ENCODE peak calls at places on chromosomes 3 and 15, in six cellular contexts. Z is BE2C, Y is heart left ventricle, J is OCI-LY7, K is MM.1S, Q is stomach. P is an unnamed sample.

GRCh38 chr3:164351126-164351525 is 727.2 kb downstream of the SI start:
- DNase-seq in J (no peak), Q (no peak), Y (no peak), K (no peak), Z (no peak), P (no peak)

GRCh38 chr15:64560998-64561397 is 100.6 kb downstream of the ZNF609 start:
- DNase-seq in Z (no peak), Q (no peak), Y (no peak), K (no peak), J (no peak), P (no peak)

GRCh38 chr15:59199775-59200465 is 6.7 kb upstream of the LDHAL6B start:
- DNase-seq in K (no peak), Y (no peak), Q (no peak), J (no peak), Z (no peak), P (no peak)

GRCh38 chr3:133783762-133784161 is 21.9 kb upstream of the SRPRB start:
- DNase-seq in J (no peak), Y (no peak), Z (no peak), Q (no peak), K (no peak), P (no peak)

GRCh38 chr3:39671600-39671999 is 137.8 kb upstream of the MYRIP start:
- DNase-seq in Z (no peak), Q (no peak), Y (no peak), K (no peak), J (no peak), P (no peak)

GRCh38 chr15:63250312-63250965 is 27.0 kb upstream of the APH1B start:
- DNase-seq in Y (no peak), Q (no peak), K (no peak), Z (no peak), J (no peak), P (no peak)

GRCh38 chr15:100880139-100880896 is 687 bp downstream of the ALDH1A3 start:
- DNase-seq in J (no peak), Z (no peak), K (no peak), Y (no peak), Q (no peak), P (no peak)

GRCh38 chr3:61617651-61618050 is 56.3 kb downstream of the PTPRG start:
- DNase-seq in Y (no peak), Q (no peak), Z (no peak), J (no peak), K (no peak), P (no peak)

GRCh38 chr3:129344540-129345220 is 66.0 kb downstream of the HMCES start:
- DNase-seq in J (no peak), Q (no peak), K (no peak), Z (no peak), Y (no peak), P (no peak)

GRCh38 chr3:60160792-60161175 is 1090.5 kb downstream of the FHIT start:
- DNase-seq in Z (no peak), J (no peak), K (no peak), Q (no peak), Y (no peak), P (no peak)

GRCh38 chr3:56361731-56362130 is 106.5 kb downstream of the ERC2 start:
- DNase-seq in K (no peak), Y (no peak), Z (no peak), J (no peak), Q (no peak), P (no peak)

GRCh38 chr3:29141912-29142262 is 139.0 kb upstream of the RBMS3 start:
- DNase-seq in Y (no peak), Z (no peak), J (no peak), Q (no peak), K (no peak), P (no peak)

GRCh38 chr3:29144807-29145206 is 136.1 kb upstream of the RBMS3 start:
- DNase-seq in Z (peak; percentile 79), Y (peak; percentile 40), Q (no peak), K (no peak), J (no peak), P (no peak)

GRCh38 chr3:29144361-29144760 is 136.5 kb upstream of the RBMS3 start:
- DNase-seq in Z (no peak), J (no peak), Y (no peak), Q (no peak), K (no peak), P (no peak)

GRCh38 chr3:29143151-29143550 is 137.7 kb upstream of the RBMS3 start:
- DNase-seq in K (no peak), Y (no peak), Q (no peak), Z (no peak), J (no peak), P (no peak)

GRCh38 chr3:29145370-29145769 is 135.5 kb upstream of the RBMS3 start:
- DNase-seq in Y (no peak), Q (no peak), J (no peak), Z (no peak), K (no peak), P (no peak)
- H3K4me1 ChIP-seq in Y (no peaks in the 10 kb centered on the region), Q (no peaks in the 10 kb centered on the region), J (peaks cover 4% of the 10 kb centered on the region), Z (peaks cover 7% of the 10 kb centered on the region), K (no peaks in the 10 kb centered on the region), P (no peaks in the 10 kb centered on the region)

DNA sequence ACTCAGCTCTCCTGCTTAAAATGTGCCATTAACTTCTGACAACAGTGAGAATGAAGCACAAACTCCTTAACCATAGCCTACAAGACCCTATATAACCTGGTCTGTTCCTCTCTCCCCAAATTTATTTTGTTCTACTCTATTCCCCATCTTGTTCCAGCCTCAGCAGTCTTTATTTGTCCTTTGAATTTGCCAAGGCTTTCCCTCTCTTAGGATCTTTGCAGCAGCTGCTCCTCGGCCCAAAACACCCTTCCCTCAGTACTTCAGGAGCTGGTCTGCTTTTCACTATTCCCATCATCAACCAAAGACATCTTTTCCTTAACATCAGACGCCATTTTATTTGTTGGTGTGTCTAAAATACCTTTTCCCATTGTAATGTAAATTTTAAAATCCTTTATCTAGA is 10.2 kb downstream of the PRICKLE2 start:
- DNase-seq in Q (no peak), Y (no peak), K (no peak), J (no peak), Z (no peak), P (no peak)
- H3K4me1 ChIP-seq in Q (peaks cover 41% of the 10 kb centered on the region), Y (peaks cover 65% of the 10 kb centered on the region), K (peaks cover 8% of the 10 kb centered on the region), J (no peaks in the 10 kb centered on the region), Z (peaks cover 16% of the 10 kb centered on the region), P (no peaks in the 10 kb centered on the region)

GRCh38 chr15:68639926-68640600 is 61.3 kb downstream of the CORO2B start:
- DNase-seq in J (no peak), K (no peak), Y (no peak), Q (no peak), Z (no peak), P (no peak)
- H3K4me1 ChIP-seq in J (peaks cover 84% of the 10 kb centered on the region), K (no peaks in the 10 kb centered on the region), Y (peaks cover 39% of the 10 kb centered on the region), Q (no peaks in the 10 kb centered on the region), Z (peaks cover 21% of the 10 kb centered on the region), P (peaks cover 39% of the 10 kb centered on the region)

GRCh38 chr3:52087728-52088127 is 31.4 kb upstream of the DUSP7 start:
- DNase-seq in K (no peak), Y (no peak), J (no peak), Q (no peak), Z (no peak), P (no peak)

GRCh38 chr3:52089691-52090090 is 33.3 kb upstream of the DUSP7 start:
- DNase-seq in Y (no peak), J (no peak), Z (no peak), K (no peak), Q (no peak), P (no peak)

GRCh38 chr3:52086939-52087675 is 30.7 kb upstream of the DUSP7 start:
- DNase-seq in J (no peak), Y (no peak), Z (no peak), Q (no peak), K (no peak), P (no peak)

GRCh38 chr3:52090131-52090548 is 33.8 kb upstream of the DUSP7 start:
- DNase-seq in J (no peak), Y (peak; percentile 48), Q (no peak), K (no peak), Z (no peak), P (no peak)

GRCh38 chr3:52088445-52089367 is 32.3 kb upstream of the DUSP7 start:
- DNase-seq in Y (no peak), J (no peak), Z (peak; percentile 26), Q (no peak), K (no peak), P (no peak)
- H3K4me1 ChIP-seq in Y (peaks cover 53% of the 10 kb centered on the region), J (peaks cover 7% of the 10 kb centered on the region), Z (no peaks in the 10 kb centered on the region), Q (no peaks in the 10 kb centered on the region), K (no peaks in the 10 kb centered on the region), P (no peaks in the 10 kb centered on the region)

DNA sequence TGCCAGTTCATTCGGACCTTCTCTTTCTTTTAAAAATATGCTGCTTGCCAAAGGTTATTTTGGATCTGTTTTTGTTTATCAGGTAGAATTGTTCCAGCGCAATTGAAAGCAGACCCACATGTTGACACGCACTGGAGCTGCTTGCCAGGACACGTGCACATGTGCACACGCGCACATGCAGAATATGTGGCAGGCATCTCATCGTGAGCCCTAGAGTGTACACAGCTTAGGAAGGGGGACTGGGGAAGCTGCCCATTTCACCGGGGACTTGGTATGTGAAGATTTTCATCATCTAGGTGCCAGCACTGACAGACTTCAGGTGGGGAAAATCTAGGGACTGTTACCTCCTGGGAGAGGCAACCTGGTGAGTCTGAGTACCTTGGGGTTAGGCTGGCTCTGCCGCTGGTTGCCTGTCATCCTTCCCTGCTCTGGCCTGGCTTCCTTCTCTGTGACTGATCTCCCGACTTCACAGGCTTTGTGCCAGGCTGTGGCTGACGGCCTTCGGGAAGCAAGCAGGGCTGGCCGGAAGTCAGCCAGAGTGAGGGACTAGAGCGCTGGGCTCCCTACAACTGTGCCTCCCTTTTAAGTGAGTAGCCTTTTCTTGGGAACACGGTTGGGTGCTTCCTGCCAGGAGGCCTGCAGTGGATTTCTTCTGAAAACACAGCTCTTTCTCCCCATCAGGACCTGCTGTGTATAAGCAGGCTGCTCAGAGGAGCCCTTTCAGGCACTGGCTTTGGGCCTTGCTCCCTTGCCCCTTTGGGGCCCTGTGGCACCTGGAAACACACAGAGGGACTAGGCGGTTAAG is 129.3 kb downstream of the EEFSEC start:
- DNase-seq in K (no peak), Q (no peak), Z (peak; percentile 52), Y (peak; percentile 66), J (no peak), P (no peak)
- H3K4me1 ChIP-seq in K (no peaks in the 10 kb centered on the region), Q (peaks cover 27% of the 10 kb centered on the region), Z (peaks cover 40% of the 10 kb centered on the region), Y (peaks cover 45% of the 10 kb centered on the region), J (no peaks in the 10 kb centered on the region), P (peaks cover 4% of the 10 kb centered on the region)